ENCODE peak calls at places on chromosome 3, in nine cellular contexts. N, G, H, U, R, T, W, A and X are unnamed samples.

GRCh38 chr3:52121813-52122212 is 32.4 kb downstream of the POC1A start:
- DNase-seq in N (peak; percentile 22), G (no peak), H (no peak), U (no peak), R (no peak), T (no peak), W (no peak), A (no peak), X (no peak)

GRCh38 chr3:157231071-157231470 is 71.1 kb upstream of the CCNL1 start:
- DNase-seq in N (no peak), G (no peak), H (no peak), U (no peak), R (no peak), T (no peak), W (no peak), A (no peak), X (no peak)

GRCh38 chr3:59862686-59863085 is 812.9 kb upstream of the CFAP20DC start:
- DNase-seq in N (no peak), G (no peak), H (no peak), U (no peak), R (no peak), T (no peak), W (no peak), A (no peak), X (no peak)

GRCh38 chr3:196920733-196921132 is 21.6 kb downstream of the NCBP2 start:
- DNase-seq in N (peak; percentile 18), G (no peak), H (no peak), U (no peak), R (no peak), T (no peak), W (no peak), A (no peak), X (no peak)

GRCh38 chr3:103126111-103126510 is 691.3 kb downstream of the ZPLD1 start:
- DNase-seq in N (peak; percentile 2), G (no peak), H (no peak), U (no peak), R (no peak), T (no peak), W (no peak), A (no peak), X (no peak)

GRCh38 chr3:89617706-89618105 is 510.3 kb downstream of the EPHA3 start:
- DNase-seq in N (no peak), G (no peak), H (no peak), U (no peak), R (no peak), T (no peak), W (no peak), A (no peak), X (no peak)

GRCh38 chr3:188901126-188901525 is 270.6 kb upstream of the TPRG1 start:
- DNase-seq in N (no peak), G (peak; percentile 83), H (no peak), U (no peak), R (no peak), T (no peak), W (no peak), A (no peak), X (no peak)

GRCh38 chr3:180229113-180229512 is 192.4 kb upstream of the PEX5L start:
- DNase-seq in N (peak; percentile 3), G (no peak), H (no peak), U (no peak), R (no peak), T (no peak), W (no peak), A (no peak), X (no peak)

GRCh38 chr3:194485876-194486539 is 794 bp downstream of the ATP13A3 start:
- DNase-seq in N (peak; percentile 65), G (peak; percentile 46), H (peak; percentile 74), U (no peak), R (no peak), T (peak; percentile 67), W (peak; percentile 67), A (no peak), X (peak; percentile 77)

GRCh38 chr3:40770046-40770445 is 245.3 kb downstream of the ZNF621 start:
- DNase-seq in N (no peak), G (peak; percentile 14), H (no peak), U (no peak), R (no peak), T (no peak), W (no peak), A (no peak), X (no peak)

GRCh38 chr3:172904817-172905479 is 154.4 kb downstream of the ECT2 start:
- DNase-seq in N (no peak), G (no peak), H (no peak), U (no peak), R (no peak), T (no peak), W (no peak), A (no peak), X (no peak)

GRCh38 chr3:31197941-31198340 is 303.5 kb upstream of the GADL1 start:
- DNase-seq in N (no peak), G (no peak), H (no peak), U (no peak), R (no peak), T (peak; percentile 28), W (no peak), A (no peak), X (peak; percentile 56)

GRCh38 chr3:99256788-99257187 is 355.3 kb upstream of the DCBLD2 start:
- DNase-seq in N (no peak), G (no peak), H (no peak), U (no peak), R (no peak), T (no peak), W (no peak), A (no peak), X (no peak)

GRCh38 chr3:46017720-46018119 is 9.6 kb downstream of the XCR1 start:
- DNase-seq in N (no peak), G (no peak), H (no peak), U (no peak), R (no peak), T (no peak), W (no peak), A (no peak), X (no peak)

GRCh38 chr3:188635258-188636038 is 481.5 kb downstream of the LPP start:
- DNase-seq in N (no peak), G (no peak), H (no peak), U (no peak), R (no peak), T (no peak), W (no peak), A (no peak), X (no peak)

GRCh38 chr3:125001557-125002413 is 54.0 kb downstream of the HEG1 start:
- DNase-seq in N (no peak), G (no peak), H (no peak), U (peak; percentile 63), R (no peak), T (peak; percentile 61), W (no peak), A (no peak), X (no peak)

GRCh38 chr3:183818706-183819624 is 6.4 kb downstream of the MAP6D1 start:
- DNase-seq in N (no peak), G (no peak), H (peak; percentile 60), U (no peak), R (no peak), T (no peak), W (no peak), A (no peak), X (no peak)

GRCh38 chr3:53496984-53497383 is 2.6 kb downstream of the CACNA1D start:
- DNase-seq in N (no peak), G (no peak), H (no peak), U (no peak), R (no peak), T (no peak), W (no peak), A (no peak), X (no peak)

GRCh38 chr3:50154840-50155490 is at the start of gene SEMA3F:
- DNase-seq in N (peak; percentile 69), G (peak; percentile 72), H (peak; percentile 80), U (peak; percentile 37), R (no peak), T (peak; percentile 87), W (peak; percentile 63), A (peak; percentile 15), X (peak; percentile 76)
- TF ChIP-seq CTCF in N (no peak), G (peak; percentile 19), H (peak; percentile 27), U (peak; percentile 29), R (no peak), T (peak; percentile 7), W (no peak), A (no peak), X (peak; percentile 20)

GRCh38 chr3:73475175-73475574 is 149.6 kb downstream of the PDZRN3 start:
- DNase-seq in N (peak; percentile 74), G (no peak), H (no peak), U (no peak), R (no peak), T (no peak), W (no peak), A (no peak), X (no peak)

GRCh38 chr3:73470851-73471250 is 153.9 kb downstream of the PDZRN3 start:
- DNase-seq in N (no peak), G (no peak), H (no peak), U (no peak), R (no peak), T (no peak), W (no peak), A (no peak), X (no peak)

GRCh38 chr3:73471986-73472385 is 152.8 kb downstream of the PDZRN3 start:
- DNase-seq in N (no peak), G (no peak), H (no peak), U (no peak), R (no peak), T (no peak), W (no peak), A (no peak), X (no peak)

GRCh38 chr3:73473578-73474448 is 150.9 kb downstream of the PDZRN3 start:
- DNase-seq in N (no peak), G (no peak), H (no peak), U (no peak), R (no peak), T (no peak), W (no peak), A (no peak), X (no peak)

DNA sequence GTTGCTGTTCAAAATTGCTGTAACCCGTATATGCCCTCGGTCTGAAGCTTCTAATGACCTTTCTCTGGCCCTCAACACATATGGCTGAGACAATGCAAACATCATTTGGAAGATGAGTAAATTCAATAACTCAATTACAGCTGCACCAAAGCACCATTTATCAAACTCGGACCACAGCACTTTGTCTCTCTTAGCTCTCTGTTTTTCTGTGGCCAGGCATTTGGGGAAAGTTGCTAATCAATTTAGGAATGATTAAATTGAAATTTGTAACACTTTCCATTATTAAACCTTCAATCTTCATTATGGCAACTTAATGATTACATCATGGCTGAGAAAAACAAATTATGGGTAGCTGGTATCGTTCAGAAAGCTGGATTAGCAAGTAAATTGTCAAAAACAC is 152.3 kb downstream of the PDZRN3 start:
- DNase-seq in N (no peak), G (no peak), H (no peak), U (no peak), R (no peak), T (no peak), W (no peak), A (no peak), X (no peak)
- TF ChIP-seq CTCF in N (no peak), G (no peak), H (no peak), U (no peak), R (no peak), T (no peak), W (no peak), A (no peak), X (no peak)

GRCh38 chr3:187196573-187197094 is 652 bp upstream of the RTP1 start:
- DNase-seq in N (no peak), G (no peak), H (no peak), U (no peak), R (no peak), T (no peak), W (no peak), A (no peak), X (no peak)
- TF ChIP-seq CTCF in N (no peak), G (no peak), H (no peak), U (no peak), R (no peak), T (no peak), W (no peak), A (no peak), X (no peak)

GRCh38 chr3:42229942-42230688 is 35.9 kb downstream of the CCK start:
- DNase-seq in N (peak; percentile 30), G (peak; percentile 46), H (no peak), U (no peak), R (peak; percentile 33), T (peak; percentile 67), W (no peak), A (no peak), X (peak; percentile 28)
- TF ChIP-seq CTCF in N (peak; percentile 35), G (peak; percentile 45), H (peak; percentile 76), U (peak; percentile 72), R (peak; percentile 73), T (peak; percentile 73), W (no peak), A (peak; percentile 39), X (no peak)